ENCODE peak calls at places on chromosomes 6 and 20, in five cellular contexts. One of them, this sample, is unnamed.

GRCh38 chr6:161242113-161242512 is 31.7 kb downstream of the AGPAT4 start:
- DNase-seq in H54: no peak
- DNase-seq in IMR-90: no peak
- DNase-seq in T-helper 2 cell: no peak
- DNase-seq in hepatic stellate cell: no peak
- DNase-seq in this sample: no peak

GRCh38 chr20:38152175-38153010 is 12.7 kb downstream of the TGM2 start:
- DNase-seq in H54: peak
- DNase-seq in T-helper 2 cell: no peak
- DNase-seq in IMR-90: peak
- DNase-seq in hepatic stellate cell: peak
- DNase-seq in this sample: no peak

GRCh38 chr6:30037182-30037788 is 23.8 kb upstream of the POLR1H start:
- DNase-seq in IMR-90: peak
- DNase-seq in T-helper 2 cell: no peak
- DNase-seq in hepatic stellate cell: peak
- DNase-seq in H54: no peak
- DNase-seq in this sample: no peak

GRCh38 chr6:104884867-104885517 is 25.3 kb upstream of the HACE1 start:
- DNase-seq in H54: no peak
- DNase-seq in IMR-90: no peak
- DNase-seq in hepatic stellate cell: no peak
- DNase-seq in T-helper 2 cell: no peak
- DNase-seq in this sample: no peak

GRCh38 chr20:61589055-61589385 is 337.0 kb downstream of the CDH4 start:
- DNase-seq in H54: peak
- DNase-seq in hepatic stellate cell: peak
- DNase-seq in IMR-90: peak
- DNase-seq in T-helper 2 cell: no peak
- DNase-seq in this sample: no peak

GRCh38 chr6:136408205-136408604 is 118.6 kb upstream of the BCLAF1 start:
- DNase-seq in hepatic stellate cell: peak
- DNase-seq in IMR-90: peak
- DNase-seq in H54: no peak
- DNase-seq in T-helper 2 cell: no peak
- DNase-seq in this sample: no peak

GRCh38 chr20:38202982-38203293 is 37.9 kb upstream of the TGM2 start:
- DNase-seq in hepatic stellate cell: no peak
- DNase-seq in T-helper 2 cell: no peak
- DNase-seq in H54: no peak
- DNase-seq in IMR-90: no peak
- DNase-seq in this sample: no peak

GRCh38 chr6:134584809-134585528 is 267.1 kb upstream of the SGK1 start:
- DNase-seq in H54: no peak
- DNase-seq in hepatic stellate cell: no peak
- DNase-seq in T-helper 2 cell: no peak
- DNase-seq in IMR-90: no peak
- DNase-seq in this sample: no peak

GRCh38 chr6:29968130-29968529 is 25.8 kb downstream of the HLA-A start:
- DNase-seq in T-helper 2 cell: no peak
- DNase-seq in hepatic stellate cell: no peak
- DNase-seq in IMR-90: peak
- DNase-seq in H54: peak
- DNase-seq in this sample: no peak

GRCh38 chr20:62356948-62357667 is 10.0 kb downstream of the LAMA5 start:
- DNase-seq in T-helper 2 cell: no peak
- DNase-seq in H54: peak
- DNase-seq in hepatic stellate cell: peak
- DNase-seq in IMR-90: peak
- DNase-seq in this sample: no peak

GRCh38 chr6:39642300-39642699 is 82.9 kb downstream of the KIF6 start:
- DNase-seq in hepatic stellate cell: no peak
- DNase-seq in T-helper 2 cell: no peak
- DNase-seq in H54: no peak
- DNase-seq in IMR-90: no peak
- DNase-seq in this sample: no peak

GRCh38 chr6:135909737-135910387 is 58.4 kb downstream of the PDE7B start:
- DNase-seq in hepatic stellate cell: peak
- DNase-seq in T-helper 2 cell: peak
- DNase-seq in H54: peak
- DNase-seq in IMR-90: peak
- DNase-seq in this sample: peak

GRCh38 chr20:48773837-48774418 is 53.9 kb downstream of the PREX1 start:
- DNase-seq in IMR-90: no peak
- DNase-seq in T-helper 2 cell: no peak
- DNase-seq in hepatic stellate cell: no peak
- DNase-seq in H54: no peak
- DNase-seq in this sample: no peak

GRCh38 chr6:62150048-62150663 is 135.9 kb downstream of the KHDRBS2 start:
- DNase-seq in IMR-90: peak
- DNase-seq in H54: no peak
- DNase-seq in T-helper 2 cell: no peak
- DNase-seq in hepatic stellate cell: peak
- DNase-seq in this sample: peak

GRCh38 chr6:43838276-43839036 is 68.4 kb downstream of the VEGFA start:
- DNase-seq in H54: peak
- DNase-seq in T-helper 2 cell: no peak
- DNase-seq in IMR-90: peak
- DNase-seq in hepatic stellate cell: peak
- DNase-seq in this sample: no peak

GRCh38 chr6:36224918-36225461 is 28.4 kb downstream of the BRPF3 start:
- DNase-seq in hepatic stellate cell: no peak
- DNase-seq in IMR-90: no peak
- DNase-seq in H54: no peak
- DNase-seq in T-helper 2 cell: no peak
- DNase-seq in this sample: no peak

GRCh38 chr6:124007915-124008688 is 204.4 kb downstream of the NKAIN2 start:
- DNase-seq in hepatic stellate cell: no peak
- DNase-seq in T-helper 2 cell: no peak
- DNase-seq in H54: no peak
- DNase-seq in IMR-90: no peak
- DNase-seq in this sample: no peak

GRCh38 chr20:56636701-56637100 is 7.6 kb downstream of the TFAP2C start:
- DNase-seq in hepatic stellate cell: no peak
- DNase-seq in IMR-90: no peak
- DNase-seq in T-helper 2 cell: no peak
- DNase-seq in H54: peak
- DNase-seq in this sample: no peak

GRCh38 chr6:152952866-152953509 is 29.9 kb downstream of the FBXO5 start:
- DNase-seq in H54: no peak
- DNase-seq in IMR-90: peak
- DNase-seq in T-helper 2 cell: no peak
- DNase-seq in hepatic stellate cell: peak
- DNase-seq in this sample: no peak

This sample was measured in memory B cell.